ENCODE peak calls at places on chromosomes 2 and 18, in four cellular contexts. T, E, P and C are unnamed samples. For H3K9me3, the result is how much of the 10 kb centered on the place peaks cover.

GRCh38 chr2:173680574-173680973 is 284.6 kb downstream of the SP3 start:
- DNase-seq in E (no peak), P (no peak), T (no peak), C (no peak)

GRCh38 chr18:79988925-79989361 is 580 bp upstream of the TXNL4A start:
- DNase-seq in P (peak), T (no peak), E (no peak), C (no peak)

GRCh38 chr2:236740506-236740905 is 170.9 kb downstream of the ACKR3 start:
- DNase-seq in E (no peak), P (no peak), T (no peak), C (no peak)

GRCh38 chr2:32772623-32773221 is 144.9 kb downstream of the TTC27 start:
- DNase-seq in E (no peak), T (no peak), P (peak), C (no peak)

GRCh38 chr2:25341031-25341727 is 546 bp downstream of the DNMT3A start:
- DNase-seq in P (no peak), T (no peak), E (no peak), C (no peak)

GRCh38 chr2:105919826-105920225 is 175.1 kb downstream of the NCK2 start:
- DNase-seq in E (no peak), P (no peak), T (peak), C (no peak)

GRCh38 chr2:172968061-172968469 is 107.6 kb upstream of the MAP3K20 start:
- DNase-seq in E (peak), T (no peak), P (peak), C (peak)

GRCh38 chr2:16117791-16118610 is 177.7 kb downstream of the MYCN start:
- DNase-seq in E (no peak), T (no peak), P (no peak), C (no peak)

GRCh38 chr2:159202568-159203071 is 83.9 kb downstream of the WDSUB1 start:
- DNase-seq in E (peak), P (peak), T (no peak), C (peak)

GRCh38 chr2:55090702-55091101 is 40.5 kb upstream of the RTN4 start:
- DNase-seq in E (no peak), P (no peak), T (no peak), C (no peak)

GRCh38 chr2:35830833-35831232 is 524.7 kb upstream of the CRIM1 start:
- DNase-seq in E (no peak), T (no peak), P (no peak), C (no peak)

GRCh38 chr2:145592362-145592761 is 1072.4 kb upstream of the ZEB2 start:
- DNase-seq in P (no peak), T (no peak), E (no peak), C (no peak)

GRCh38 chr18:28158083-28158581 is 18.8 kb downstream of the CDH2 start:
- DNase-seq in P (no peak), T (no peak), E (no peak), C (no peak)

GRCh38 chr2:148928395-148928794 is 53.4 kb downstream of the KIF5C start:
- DNase-seq in T (no peak), E (no peak), P (no peak), C (no peak)

GRCh38 chr2:240430595-240430994 is 4.9 kb upstream of the GPC1 start:
- DNase-seq in P (no peak), T (no peak), E (peak), C (no peak)

GRCh38 chr2:25460261-25460905 is 118.7 kb upstream of the DNMT3A start:
- DNase-seq in E (no peak), T (no peak), P (no peak), C (no peak)

GRCh38 chr2:174868916-174869315 is 104.6 kb upstream of the CHRNA1 start:
- DNase-seq in T (no peak), E (no peak), P (no peak), C (no peak)

GRCh38 chr2:161677634-161678033 is 53.4 kb downstream of the SLC4A10 start:
- DNase-seq in E (no peak), T (no peak), P (no peak), C (no peak)
- H3K9me3 ChIP-seq in E (under half), T (under half), P (under half), C (under half)

DNA sequence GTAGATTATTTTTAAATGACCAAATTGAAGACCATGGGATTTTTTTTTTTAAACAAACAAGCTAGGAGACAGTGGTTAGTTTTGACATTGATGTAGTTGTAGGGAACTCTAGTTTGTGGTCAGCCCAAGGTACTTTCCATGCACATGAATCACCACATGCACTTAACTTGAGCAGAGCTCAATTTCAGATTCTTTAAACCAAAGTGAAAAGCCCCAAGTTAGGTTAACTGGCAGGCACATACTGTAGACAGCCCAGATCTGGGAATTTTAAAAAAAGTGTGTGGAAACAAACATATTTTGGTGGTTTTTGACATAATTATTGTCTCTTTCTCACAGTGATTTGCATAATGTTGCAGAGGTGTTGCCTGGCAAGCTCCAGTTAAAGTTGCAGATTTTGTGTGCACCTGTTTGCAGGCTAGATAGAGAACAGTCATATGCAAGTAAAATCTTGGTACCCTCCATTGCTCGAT is 88.4 kb downstream of the BCL2L11 start:
- DNase-seq in E (no peak), P (no peak), T (no peak), C (no peak)
- H3K27ac ChIP-seq in E (no peak), P (no peak), T (no peak), C (no peak)

GRCh38 chr2:96470089-96470488 is 35.1 kb downstream of the NEURL3 start:
- DNase-seq in E (no peak), P (no peak), T (no peak), C (no peak)
- H3K4me3 ChIP-seq in E (peak), P (no peak), T (no peak), C (peak)

GRCh38 chr2:144253743-144254142 is 266.2 kb downstream of the ZEB2 start:
- DNase-seq in P (no peak), T (no peak), E (no peak), C (no peak)
- H3K9me3 ChIP-seq in P (under half), T (under half), E (under half), C (under half)

GRCh38 chr2:237923507-237924163 is 43.2 kb upstream of the UBE2F start:
- DNase-seq in P (peak), T (peak), E (peak), C (no peak)
- H3K27ac ChIP-seq in P (peak), T (no peak), E (peak), C (peak)

DNA sequence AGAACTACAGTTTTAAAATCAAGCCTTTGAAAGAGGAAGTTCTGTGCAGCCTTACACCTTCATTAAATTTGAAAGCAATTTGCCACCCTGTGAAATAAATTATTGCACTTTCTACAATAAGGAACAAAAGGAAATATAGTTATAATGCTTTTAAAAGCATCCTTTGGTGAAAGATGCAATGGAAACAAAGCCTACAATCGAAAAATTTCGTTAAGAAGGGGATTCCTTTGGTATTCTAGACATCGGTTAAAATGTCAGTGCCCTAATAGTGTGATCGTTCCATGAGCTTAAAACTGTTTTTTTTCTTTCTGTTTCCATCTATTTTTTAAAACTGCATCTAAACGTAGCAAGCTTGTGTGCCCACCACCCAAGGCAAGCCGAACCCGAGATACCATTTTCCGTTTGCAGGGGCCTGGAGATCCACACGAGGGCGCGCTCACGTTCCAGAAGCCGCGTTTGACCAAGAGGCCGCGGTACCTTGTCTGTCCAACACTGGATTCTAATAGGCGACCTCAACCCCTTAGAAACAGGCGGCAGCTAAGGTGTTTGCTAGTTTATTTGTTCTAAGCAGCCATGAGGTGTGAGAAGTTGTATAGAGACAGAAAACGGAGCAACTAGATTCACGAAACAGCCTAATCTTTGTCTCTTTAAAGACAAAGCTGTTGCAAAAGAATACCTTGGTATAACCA is 4.0 kb downstream of the HOXD11 start:
- DNase-seq in P (peak), E (peak), T (no peak), C (no peak)
- H3K4me3 ChIP-seq in P (peak), E (no peak), T (no peak), C (no peak)

DNA sequence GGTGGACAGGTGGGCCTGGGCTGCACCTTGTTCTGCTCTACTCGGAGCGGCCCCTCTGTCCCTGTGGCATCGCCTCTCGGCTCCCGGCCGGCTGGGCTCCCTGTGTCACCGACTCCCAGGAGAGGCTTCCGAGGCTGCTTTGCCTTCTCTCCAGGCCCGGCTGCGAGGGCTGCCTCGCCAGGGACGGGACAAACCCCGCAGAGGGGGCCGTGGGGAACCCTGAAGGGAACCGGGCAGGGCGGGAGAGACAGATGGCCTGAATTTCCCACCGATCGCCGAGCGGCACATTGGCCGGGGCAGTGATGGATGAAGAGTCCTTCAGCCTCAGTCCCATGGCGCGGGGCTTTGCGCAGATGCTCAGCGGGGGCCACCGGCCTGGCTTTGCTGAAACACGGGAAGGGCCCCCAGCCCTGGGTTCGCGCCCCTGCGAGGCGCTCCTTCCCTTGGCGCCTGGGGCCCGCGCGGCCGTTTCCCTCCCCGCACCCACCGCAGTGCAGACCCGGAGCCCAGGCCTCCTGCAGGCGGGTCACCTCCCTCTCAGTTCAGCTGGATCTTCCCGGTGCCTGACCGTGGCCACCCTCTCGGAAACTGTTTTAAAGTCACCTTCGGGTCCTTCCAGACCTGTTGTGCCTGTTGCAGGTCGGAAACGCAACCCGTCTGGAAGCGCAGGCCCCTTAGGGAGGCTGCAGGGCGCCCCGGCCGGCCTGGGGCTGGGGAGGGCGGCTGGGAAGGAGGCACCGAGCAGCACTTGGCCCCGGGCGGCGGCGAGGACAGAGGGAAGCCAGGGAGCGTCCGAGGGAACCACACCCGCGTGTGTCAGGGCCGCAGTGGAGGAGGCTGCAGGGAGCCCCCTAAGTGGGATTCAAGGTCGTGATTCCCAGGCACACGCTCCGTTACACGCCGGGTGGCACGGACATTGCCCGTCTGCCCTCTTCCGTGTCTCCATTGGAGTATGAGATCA is 341.9 kb upstream of the SALL3 start:
- DNase-seq in P (no peak), E (peak), T (no peak), C (no peak)
- H3K9me3 ChIP-seq in P (under half), E (under half), T (under half), C (under half)